ENCODE peak calls at places on chromosome 5, in six cellular contexts. One of them, this sample, is unnamed.

GRCh38 chr5:105968961-105969360 is 1701.8 kb downstream of the EFNA5 start:
- DNase-seq in AG04449: no peak
- DNase-seq in CD4-positive, alpha-beta memory T cell: no peak
- DNase-seq in stimulated activated CD4-positive, alpha-beta T cell treated with anti-CD3 and anti-CD28 coated beads, Interleukin-4, amount 100 ng/mL, for 1 hour: no peak
- DNase-seq in activated effector memory CD4-positive, alpha-beta T cell treated with Interleukin-2 at 50 U/mL for 16 hours: no peak
- DNase-seq in activated T-cell treated with anti-CD3 and anti-CD28 coated beads, Interleukin-2, amount 50 U/mL, for 1 hour: no peak
- DNase-seq in this sample: no peak

GRCh38 chr5:32004404-32004803 is 169.7 kb downstream of the GOLPH3 start:
- DNase-seq in AG04449: no peak
- DNase-seq in activated T-cell treated with anti-CD3 and anti-CD28 coated beads, Interleukin-2, amount 50 U/mL, for 1 hour: no peak
- DNase-seq in CD4-positive, alpha-beta memory T cell: no peak
- DNase-seq in activated effector memory CD4-positive, alpha-beta T cell treated with Interleukin-2 at 50 U/mL for 16 hours: no peak
- DNase-seq in stimulated activated CD4-positive, alpha-beta T cell treated with anti-CD3 and anti-CD28 coated beads, Interleukin-4, amount 100 ng/mL, for 1 hour: no peak
- DNase-seq in this sample: no peak

GRCh38 chr5:29367176-29367833 is 1826.2 kb upstream of the CDH6 start:
- DNase-seq in AG04449: no peak
- DNase-seq in activated T-cell treated with anti-CD3 and anti-CD28 coated beads, Interleukin-2, amount 50 U/mL, for 1 hour: no peak
- DNase-seq in CD4-positive, alpha-beta memory T cell: no peak
- DNase-seq in stimulated activated CD4-positive, alpha-beta T cell treated with anti-CD3 and anti-CD28 coated beads, Interleukin-4, amount 100 ng/mL, for 1 hour: no peak
- DNase-seq in activated effector memory CD4-positive, alpha-beta T cell treated with Interleukin-2 at 50 U/mL for 16 hours: no peak
- DNase-seq in this sample: no peak

GRCh38 chr5:175336781-175337180 is 107.2 kb downstream of the DRD1 start:
- DNase-seq in stimulated activated CD4-positive, alpha-beta T cell treated with anti-CD3 and anti-CD28 coated beads, Interleukin-4, amount 100 ng/mL, for 1 hour: no peak
- DNase-seq in CD4-positive, alpha-beta memory T cell: no peak
- DNase-seq in activated effector memory CD4-positive, alpha-beta T cell treated with Interleukin-2 at 50 U/mL for 16 hours: no peak
- DNase-seq in AG04449: no peak
- DNase-seq in activated T-cell treated with anti-CD3 and anti-CD28 coated beads, Interleukin-2, amount 50 U/mL, for 1 hour: no peak
- DNase-seq in this sample: no peak

GRCh38 chr5:124648902-124649467 is 97.5 kb downstream of the ZNF608 start:
- DNase-seq in AG04449: no peak
- DNase-seq in activated effector memory CD4-positive, alpha-beta T cell treated with Interleukin-2 at 50 U/mL for 16 hours: no peak
- DNase-seq in stimulated activated CD4-positive, alpha-beta T cell treated with anti-CD3 and anti-CD28 coated beads, Interleukin-4, amount 100 ng/mL, for 1 hour: no peak
- DNase-seq in activated T-cell treated with anti-CD3 and anti-CD28 coated beads, Interleukin-2, amount 50 U/mL, for 1 hour: no peak
- DNase-seq in CD4-positive, alpha-beta memory T cell: no peak
- DNase-seq in this sample: no peak

GRCh38 chr5:116544542-116545241 is 29.9 kb downstream of the SEMA6A start:
- DNase-seq in CD4-positive, alpha-beta memory T cell: no peak
- DNase-seq in activated effector memory CD4-positive, alpha-beta T cell treated with Interleukin-2 at 50 U/mL for 16 hours: no peak
- DNase-seq in AG04449: no peak
- DNase-seq in activated T-cell treated with anti-CD3 and anti-CD28 coated beads, Interleukin-2, amount 50 U/mL, for 1 hour: no peak
- DNase-seq in stimulated activated CD4-positive, alpha-beta T cell treated with anti-CD3 and anti-CD28 coated beads, Interleukin-4, amount 100 ng/mL, for 1 hour: no peak
- DNase-seq in this sample: no peak

GRCh38 chr5:152547202-152547601 is 142.1 kb upstream of the NMUR2 start:
- DNase-seq in activated effector memory CD4-positive, alpha-beta T cell treated with Interleukin-2 at 50 U/mL for 16 hours: no peak
- DNase-seq in AG04449: no peak
- DNase-seq in activated T-cell treated with anti-CD3 and anti-CD28 coated beads, Interleukin-2, amount 50 U/mL, for 1 hour: no peak
- DNase-seq in stimulated activated CD4-positive, alpha-beta T cell treated with anti-CD3 and anti-CD28 coated beads, Interleukin-4, amount 100 ng/mL, for 1 hour: no peak
- DNase-seq in CD4-positive, alpha-beta memory T cell: no peak
- DNase-seq in this sample: no peak

GRCh38 chr5:175692996-175693700 is 35.3 kb downstream of the HRH2 start:
- DNase-seq in stimulated activated CD4-positive, alpha-beta T cell treated with anti-CD3 and anti-CD28 coated beads, Interleukin-4, amount 100 ng/mL, for 1 hour: no peak
- DNase-seq in CD4-positive, alpha-beta memory T cell: no peak
- DNase-seq in activated T-cell treated with anti-CD3 and anti-CD28 coated beads, Interleukin-2, amount 50 U/mL, for 1 hour: no peak
- DNase-seq in AG04449: no peak
- DNase-seq in activated effector memory CD4-positive, alpha-beta T cell treated with Interleukin-2 at 50 U/mL for 16 hours: no peak
- DNase-seq in this sample: no peak

GRCh38 chr5:55591671-55592070 is 56.9 kb upstream of the PLPP1 start:
- DNase-seq in AG04449: no peak
- DNase-seq in activated T-cell treated with anti-CD3 and anti-CD28 coated beads, Interleukin-2, amount 50 U/mL, for 1 hour: no peak
- DNase-seq in activated effector memory CD4-positive, alpha-beta T cell treated with Interleukin-2 at 50 U/mL for 16 hours: no peak
- DNase-seq in CD4-positive, alpha-beta memory T cell: no peak
- DNase-seq in stimulated activated CD4-positive, alpha-beta T cell treated with anti-CD3 and anti-CD28 coated beads, Interleukin-4, amount 100 ng/mL, for 1 hour: no peak
- DNase-seq in this sample: no peak

GRCh38 chr5:135434591-135435466 is 12.3 kb downstream of the DCANP1 start:
- DNase-seq in stimulated activated CD4-positive, alpha-beta T cell treated with anti-CD3 and anti-CD28 coated beads, Interleukin-4, amount 100 ng/mL, for 1 hour: no peak
- DNase-seq in activated T-cell treated with anti-CD3 and anti-CD28 coated beads, Interleukin-2, amount 50 U/mL, for 1 hour: no peak
- DNase-seq in activated effector memory CD4-positive, alpha-beta T cell treated with Interleukin-2 at 50 U/mL for 16 hours: no peak
- DNase-seq in CD4-positive, alpha-beta memory T cell: no peak
- DNase-seq in AG04449: no peak
- DNase-seq in this sample: no peak

This sample was measured in non-pigmented ciliary epithelial cell.